ENCODE peak calls at places on chromosomes 5 and 9, in six cellular contexts. One of them, this sample, is unnamed.

GRCh38 chr9:38226491-38226951 is 157.5 kb upstream of the SHB start:
- DNase-seq in activated T-cell treated with anti-CD3 and anti-CD28 coated beads for 1 hour: no peak
- DNase-seq in stimulated activated CD4-positive, alpha-beta T cell treated with anti-CD3 and anti-CD28 coated beads, Interleukin-15, amount 100 ng/mL, for 24 hours: no peak
- DNase-seq in central memory CD4-positive, alpha-beta T cell: no peak
- DNase-seq in iPS DF 6.9: no peak
- DNase-seq in fibroblast of pulmonary artery: peak
- DNase-seq in this sample: no peak

GRCh38 chr5:95798048-95798447 is 24.5 kb downstream of the GLRX start:
- DNase-seq in stimulated activated CD4-positive, alpha-beta T cell treated with anti-CD3 and anti-CD28 coated beads, Interleukin-15, amount 100 ng/mL, for 24 hours: no peak
- DNase-seq in central memory CD4-positive, alpha-beta T cell: no peak
- DNase-seq in iPS DF 6.9: no peak
- DNase-seq in fibroblast of pulmonary artery: peak
- DNase-seq in activated T-cell treated with anti-CD3 and anti-CD28 coated beads for 1 hour: no peak
- DNase-seq in this sample: no peak

GRCh38 chr5:83540105-83540504 is 68.6 kb downstream of the VCAN start:
- DNase-seq in stimulated activated CD4-positive, alpha-beta T cell treated with anti-CD3 and anti-CD28 coated beads, Interleukin-15, amount 100 ng/mL, for 24 hours: no peak
- DNase-seq in fibroblast of pulmonary artery: no peak
- DNase-seq in iPS DF 6.9: no peak
- DNase-seq in activated T-cell treated with anti-CD3 and anti-CD28 coated beads for 1 hour: no peak
- DNase-seq in central memory CD4-positive, alpha-beta T cell: no peak
- DNase-seq in this sample: no peak

GRCh38 chr5:155103164-155103563 is 89.6 kb downstream of the KIF4B start:
- DNase-seq in fibroblast of pulmonary artery: peak
- DNase-seq in stimulated activated CD4-positive, alpha-beta T cell treated with anti-CD3 and anti-CD28 coated beads, Interleukin-15, amount 100 ng/mL, for 24 hours: no peak
- DNase-seq in iPS DF 6.9: no peak
- DNase-seq in central memory CD4-positive, alpha-beta T cell: no peak
- DNase-seq in activated T-cell treated with anti-CD3 and anti-CD28 coated beads for 1 hour: no peak
- DNase-seq in this sample: no peak

GRCh38 chr5:178403351-178403750 is 170.7 kb upstream of the PHYKPL start:
- DNase-seq in iPS DF 6.9: no peak
- DNase-seq in activated T-cell treated with anti-CD3 and anti-CD28 coated beads for 1 hour: no peak
- DNase-seq in fibroblast of pulmonary artery: no peak
- DNase-seq in stimulated activated CD4-positive, alpha-beta T cell treated with anti-CD3 and anti-CD28 coated beads, Interleukin-15, amount 100 ng/mL, for 24 hours: no peak
- DNase-seq in central memory CD4-positive, alpha-beta T cell: no peak
- DNase-seq in this sample: no peak

GRCh38 chr5:117463836-117464235 is 889.2 kb upstream of the SEMA6A start:
- DNase-seq in fibroblast of pulmonary artery: peak
- DNase-seq in central memory CD4-positive, alpha-beta T cell: no peak
- DNase-seq in activated T-cell treated with anti-CD3 and anti-CD28 coated beads for 1 hour: no peak
- DNase-seq in iPS DF 6.9: no peak
- DNase-seq in stimulated activated CD4-positive, alpha-beta T cell treated with anti-CD3 and anti-CD28 coated beads, Interleukin-15, amount 100 ng/mL, for 24 hours: no peak
- DNase-seq in this sample: no peak

GRCh38 chr5:150022163-150022540 is 21.6 kb downstream of the HMGXB3 start:
- DNase-seq in activated T-cell treated with anti-CD3 and anti-CD28 coated beads for 1 hour: no peak
- DNase-seq in fibroblast of pulmonary artery: peak
- DNase-seq in stimulated activated CD4-positive, alpha-beta T cell treated with anti-CD3 and anti-CD28 coated beads, Interleukin-15, amount 100 ng/mL, for 24 hours: no peak
- DNase-seq in iPS DF 6.9: no peak
- DNase-seq in central memory CD4-positive, alpha-beta T cell: no peak
- DNase-seq in this sample: no peak

GRCh38 chr5:100584069-100584468 is 48.9 kb downstream of the FAM174A start:
- DNase-seq in fibroblast of pulmonary artery: no peak
- DNase-seq in activated T-cell treated with anti-CD3 and anti-CD28 coated beads for 1 hour: no peak
- DNase-seq in central memory CD4-positive, alpha-beta T cell: no peak
- DNase-seq in stimulated activated CD4-positive, alpha-beta T cell treated with anti-CD3 and anti-CD28 coated beads, Interleukin-15, amount 100 ng/mL, for 24 hours: no peak
- DNase-seq in iPS DF 6.9: no peak
- DNase-seq in this sample: no peak

GRCh38 chr5:123035320-123035949 is 1.1 kb downstream of the PPIC start:
- DNase-seq in stimulated activated CD4-positive, alpha-beta T cell treated with anti-CD3 and anti-CD28 coated beads, Interleukin-15, amount 100 ng/mL, for 24 hours: peak
- DNase-seq in fibroblast of pulmonary artery: peak
- DNase-seq in central memory CD4-positive, alpha-beta T cell: no peak
- DNase-seq in activated T-cell treated with anti-CD3 and anti-CD28 coated beads for 1 hour: no peak
- DNase-seq in iPS DF 6.9: no peak
- DNase-seq in this sample: peak

GRCh38 chr5:67178085-67178484 is 18.5 kb downstream of the CD180 start:
- DNase-seq in fibroblast of pulmonary artery: no peak
- DNase-seq in stimulated activated CD4-positive, alpha-beta T cell treated with anti-CD3 and anti-CD28 coated beads, Interleukin-15, amount 100 ng/mL, for 24 hours: no peak
- DNase-seq in activated T-cell treated with anti-CD3 and anti-CD28 coated beads for 1 hour: no peak
- DNase-seq in central memory CD4-positive, alpha-beta T cell: no peak
- DNase-seq in iPS DF 6.9: no peak
- DNase-seq in this sample: no peak

GRCh38 chr5:16885635-16886365 is 50.3 kb downstream of the MYO10 start:
- DNase-seq in stimulated activated CD4-positive, alpha-beta T cell treated with anti-CD3 and anti-CD28 coated beads, Interleukin-15, amount 100 ng/mL, for 24 hours: no peak
- DNase-seq in central memory CD4-positive, alpha-beta T cell: no peak
- DNase-seq in fibroblast of pulmonary artery: no peak
- DNase-seq in iPS DF 6.9: no peak
- DNase-seq in activated T-cell treated with anti-CD3 and anti-CD28 coated beads for 1 hour: no peak
- DNase-seq in this sample: no peak

This sample was measured in erythroblast.